ENCODE peak calls at places on chromosome 13, in six cellular contexts. One of them, this sample, is unnamed.

GRCh38 chr13:94435604-94436226 is 43.8 kb downstream of the DCT start:
- DNase-seq in psoas muscle: no peak
- DNase-seq in glutamatergic neuron: no peak
- DNase-seq in neuronal stem cell: peak; percentile 30
- DNase-seq in left ventricle myocardium inferior: no peak
- DNase-seq in sciatic nerve: no peak
- DNase-seq in this sample: peak; percentile 82

GRCh38 chr13:39321578-39321977 is 281.4 kb downstream of the LHFPL6 start:
- DNase-seq in psoas muscle: peak; percentile 57
- DNase-seq in glutamatergic neuron: no peak
- DNase-seq in neuronal stem cell: no peak
- DNase-seq in left ventricle myocardium inferior: no peak
- DNase-seq in sciatic nerve: no peak
- DNase-seq in this sample: no peak

GRCh38 chr13:92537485-92537884 is 689.1 kb upstream of the GPC6 start:
- DNase-seq in psoas muscle: no peak
- DNase-seq in glutamatergic neuron: no peak
- DNase-seq in neuronal stem cell: no peak
- DNase-seq in left ventricle myocardium inferior: no peak
- DNase-seq in sciatic nerve: no peak
- DNase-seq in this sample: no peak

GRCh38 chr13:20699715-20700114 is 3.8 kb upstream of the IL17D start:
- DNase-seq in psoas muscle: no peak
- DNase-seq in glutamatergic neuron: no peak
- DNase-seq in neuronal stem cell: no peak
- DNase-seq in left ventricle myocardium inferior: no peak
- DNase-seq in sciatic nerve: no peak
- DNase-seq in this sample: no peak

GRCh38 chr13:94706854-94707399 is 5.4 kb downstream of the SOX21 start:
- DNase-seq in psoas muscle: no peak
- DNase-seq in glutamatergic neuron: no peak
- DNase-seq in neuronal stem cell: peak; percentile 97
- DNase-seq in left ventricle myocardium inferior: no peak
- DNase-seq in sciatic nerve: no peak
- DNase-seq in this sample: no peak

GRCh38 chr13:52931913-52932312 is 83.5 kb upstream of the PCDH8 start:
- DNase-seq in psoas muscle: no peak
- DNase-seq in glutamatergic neuron: no peak
- DNase-seq in neuronal stem cell: no peak
- DNase-seq in left ventricle myocardium inferior: no peak
- DNase-seq in sciatic nerve: no peak
- DNase-seq in this sample: no peak

GRCh38 chr13:113646921-113647340 is 11.1 kb downstream of the ATP4B start:
- DNase-seq in psoas muscle: peak; percentile 40
- DNase-seq in glutamatergic neuron: peak; percentile 2
- DNase-seq in neuronal stem cell: no peak
- DNase-seq in left ventricle myocardium inferior: peak; percentile 15
- DNase-seq in sciatic nerve: peak; percentile 53
- DNase-seq in this sample: no peak

GRCh38 chr13:26873174-26873698 is 112.7 kb upstream of the GPR12 start:
- DNase-seq in psoas muscle: no peak
- DNase-seq in glutamatergic neuron: no peak
- DNase-seq in neuronal stem cell: no peak
- DNase-seq in left ventricle myocardium inferior: no peak
- DNase-seq in sciatic nerve: no peak
- DNase-seq in this sample: no peak

GRCh38 chr13:109785141-109785891 is 1.1 kb downstream of the IRS2 start:
- DNase-seq in psoas muscle: peak; percentile 73
- DNase-seq in glutamatergic neuron: peak; percentile 62
- DNase-seq in neuronal stem cell: no peak
- DNase-seq in left ventricle myocardium inferior: peak; percentile 55
- DNase-seq in sciatic nerve: peak; percentile 77
- DNase-seq in this sample: peak; percentile 4

GRCh38 chr13:45219123-45219891 is 18.5 kb upstream of the KCTD4 start:
- DNase-seq in psoas muscle: no peak
- DNase-seq in glutamatergic neuron: no peak
- DNase-seq in neuronal stem cell: no peak
- DNase-seq in left ventricle myocardium inferior: no peak
- DNase-seq in sciatic nerve: no peak
- DNase-seq in this sample: no peak

GRCh38 chr13:78319101-78319627 is 284.2 kb downstream of the POU4F1 start:
- DNase-seq in psoas muscle: no peak
- DNase-seq in glutamatergic neuron: no peak
- DNase-seq in neuronal stem cell: no peak
- DNase-seq in left ventricle myocardium inferior: no peak
- DNase-seq in sciatic nerve: no peak
- DNase-seq in this sample: no peak